ENCODE peak calls at places on chromosome 17, in ten cellular contexts. Y is trophoblast cell; Z is kidney tubule cell; S is lower leg skin; J is SK-N-SH; G is stimulated activated CD4-positive, alpha-beta T cell treated with anti-CD3 and anti-CD28 coated beads, Interleukin-1b, Interleukin-23, amount 100 ng/mL, for 24 hours; R is GM23248; D is ovary; C is activated naive CD8-positive, alpha-beta T cell treated with anti-CD3 and anti-CD28 coated beads for 36 hours; O is ACHN. F is an unnamed sample.
A peak's percentile ranks its signal among the peaks of the same experiment; 100 is the strongest.

GRCh38 chr17:1473841-1474240 is 17.8 kb upstream of the CRK start:
- DNase-seq in R (no peak), Y (no peak), O (no peak), D (no peak), C (no peak), G (no peak), S (no peak), Z (no peak), J (no peak), F (no peak)

GRCh38 chr17:68035131-68035522 is 408 bp upstream of the KPNA2 start:
- DNase-seq in R (peak; percentile 97), S (peak; percentile 92), O (no peak), Z (no peak), G (peak; percentile 60), C (peak; percentile 93), D (peak; percentile 90), J (no peak), Y (no peak), F (peak; percentile 99)

GRCh38 chr17:73455050-73455687 is 143.4 kb upstream of the CDC42EP4 start:
- DNase-seq in D (no peak), G (no peak), S (no peak), Y (no peak), Z (no peak), R (no peak), C (no peak), J (peak; percentile 67), O (no peak), F (no peak)

GRCh38 chr17:51342257-51342656 is 81.9 kb downstream of the UTP18 start:
- DNase-seq in R (no peak), D (no peak), S (no peak), G (no peak), C (no peak), Y (peak; percentile 44), O (no peak), Z (no peak), J (no peak), F (no peak)

GRCh38 chr17:50539762-50540440 is 7.1 kb upstream of the SPATA20 start:
- DNase-seq in Z (peak; percentile 29), D (no peak), C (no peak), J (no peak), S (peak; percentile 50), O (no peak), G (no peak), R (no peak), Y (peak; percentile 71), F (no peak)

GRCh38 chr17:78641666-78642065 is 64.5 kb upstream of the DNAH17 start:
- DNase-seq in G (no peak), S (no peak), J (no peak), R (no peak), C (no peak), Y (no peak), D (no peak), Z (no peak), O (no peak), F (peak; percentile 28)

GRCh38 chr17:8741366-8741765 is 3.3 kb downstream of the CCDC42 start:
- DNase-seq in D (no peak), J (no peak), Y (no peak), S (no peak), Z (no peak), C (no peak), G (no peak), O (no peak), R (no peak), F (no peak)

GRCh38 chr17:20008242-20009051 is 712 bp upstream of the SPECC1 start:
- DNase-seq in C (peak; percentile 28), D (peak; percentile 41), R (peak; percentile 49), Y (no peak), O (peak; percentile 38), J (peak; percentile 66), S (no peak), Z (peak; percentile 20), G (no peak), F (peak; percentile 45)

GRCh38 chr17:82665891-82666290 is 17.6 kb upstream of the WDR45B start:
- DNase-seq in Z (no peak), C (no peak), O (no peak), D (no peak), R (no peak), J (no peak), Y (no peak), G (no peak), S (no peak), F (no peak)

GRCh38 chr17:76077582-76078110 is 1.3 kb upstream of the ZACN start:
- DNase-seq in S (no peak), Z (no peak), C (no peak), O (no peak), G (no peak), J (peak; percentile 80), D (no peak), R (no peak), Y (no peak), F (peak; percentile 59)

GRCh38 chr17:59725691-59726090 is 18.2 kb downstream of the VMP1 start:
- DNase-seq in Z (no peak), S (no peak), D (no peak), R (peak; percentile 78), J (no peak), G (no peak), Y (peak; percentile 54), C (no peak), O (no peak), F (no peak)

GRCh38 chr17:21002309-21003006 is 40.4 kb downstream of the USP22 start:
- DNase-seq in G (no peak), O (no peak), C (no peak), Z (no peak), D (no peak), J (no peak), Y (no peak), R (no peak), S (no peak), F (no peak)

GRCh38 chr17:50211249-50212120 is 10.1 kb upstream of the COL1A1 start:
- DNase-seq in D (peak; percentile 34), C (no peak), O (no peak), G (no peak), Y (no peak), Z (no peak), R (peak; percentile 87), J (peak; percentile 27), S (no peak), F (no peak)

GRCh38 chr17:74190154-74190553 is 13.3 kb upstream of the RPL38 start:
- DNase-seq in S (no peak), O (peak; percentile 63), G (no peak), R (peak; percentile 68), D (no peak), Z (peak; percentile 29), C (no peak), J (peak; percentile 90), Y (peak; percentile 64), F (peak; percentile 81)

GRCh38 chr17:43669971-43670644 is 8.4 kb upstream of the MEOX1 start:
- DNase-seq in Y (no peak), D (no peak), G (no peak), Z (peak; percentile 44), O (no peak), C (no peak), J (no peak), S (no peak), R (no peak), F (no peak)

GRCh38 chr17:9098242-9098641 is 76.9 kb downstream of the NTN1 start:
- DNase-seq in G (no peak), J (no peak), R (no peak), D (no peak), C (no peak), S (no peak), O (no peak), Z (no peak), Y (no peak), F (no peak)

GRCh38 chr17:73493212-73493814 is 150.9 kb downstream of the SDK2 start:
- DNase-seq in O (no peak), Y (no peak), R (no peak), Z (peak; percentile 4), C (no peak), D (no peak), J (peak; percentile 85), G (no peak), S (no peak), F (peak; percentile 54)

GRCh38 chr17:38693700-38694329 is 11.3 kb upstream of the MLLT6 start:
- DNase-seq in O (no peak), G (no peak), S (peak; percentile 71), C (no peak), Z (no peak), R (peak; percentile 53), Y (no peak), J (peak; percentile 78), D (peak; percentile 98), F (no peak)

GRCh38 chr17:50125420-50125997 is 4.5 kb downstream of the SAMD14 start:
- DNase-seq in D (no peak), R (no peak), Y (no peak), G (no peak), C (no peak), S (no peak), J (no peak), O (no peak), Z (no peak), F (no peak)

GRCh38 chr17:2898255-2898926 is 102.2 kb downstream of the RAP1GAP2 start:
- DNase-seq in C (no peak), O (no peak), S (no peak), Y (no peak), G (no peak), D (no peak), J (peak; percentile 85), R (no peak), Z (no peak), F (no peak)

GRCh38 chr17:50946223-50946890 is 80.2 kb upstream of the TOB1 start:
- DNase-seq in R (no peak), O (no peak), Z (no peak), S (no peak), Y (no peak), J (no peak), D (no peak), C (no peak), G (no peak), F (no peak)

GRCh38 chr17:19569785-19570496 is 36.3 kb downstream of the SLC47A1 start:
- DNase-seq in Z (peak; percentile 11), C (no peak), S (no peak), D (no peak), O (no peak), J (no peak), R (no peak), Y (no peak), G (no peak), F (no peak)

GRCh38 chr17:82941021-82942001 is 101.5 kb upstream of the ZNF750 start:
- DNase-seq in G (no peak), C (no peak), D (no peak), R (no peak), Y (no peak), J (no peak), O (no peak), S (no peak), Z (no peak), F (no peak)

GRCh38 chr17:1576500-1576899 is 13.9 kb upstream of the PITPNA start:
- DNase-seq in S (no peak), J (no peak), O (no peak), R (no peak), Z (no peak), C (no peak), Y (no peak), G (no peak), D (no peak), F (no peak)

GRCh38 chr17:40479754-40480480 is 21.5 kb downstream of the TNS4 start:
- DNase-seq in S (no peak), R (no peak), D (no peak), Y (no peak), G (no peak), Z (no peak), J (no peak), C (no peak), O (no peak), F (no peak)

GRCh38 chr17:77427471-77427991 is 286.8 kb downstream of the SEC14L1 start:
- DNase-seq in Z (peak; percentile 72), J (peak; percentile 52), S (no peak), R (peak; percentile 94), G (no peak), O (peak; percentile 77), Y (no peak), C (no peak), D (peak; percentile 88), F (no peak)

GRCh38 chr17:81160306-81160705 is 5.0 kb upstream of the PVALEF start:
- DNase-seq in D (no peak), O (no peak), C (no peak), R (no peak), J (no peak), Z (no peak), S (no peak), Y (no peak), G (no peak), F (no peak)

GRCh38 chr17:82030470-82031302 is 792 bp upstream of the RAC3 start:
- DNase-seq in D (peak; percentile 84), C (peak; percentile 88), Z (peak; percentile 83), R (peak; percentile 93), G (peak; percentile 71), S (peak; percentile 67), O (peak; percentile 89), Y (peak; percentile 93), J (peak; percentile 96), F (peak; percentile 96)